ENCODE peak calls at places on chromosome 16, in seven cellular contexts. V is upper lobe of right lung, C is HCT116, B is dorsolateral prefrontal cortex, T is RWPE2, X is A549, N is left ventricle myocardium inferior. E is an unnamed sample.

GRCh38 chr16:27920391-27920891 is 143.1 kb downstream of the GSG1L start:
- DNase-seq in V (no peak), C (peak; percentile 35), B (peak; percentile 29), T (no peak), X (peak; percentile 38), N (no peak), E (no peak)

GRCh38 chr16:6880263-6880662 is 452.4 kb upstream of the RBFOX1 start:
- DNase-seq in V (no peak), C (no peak), B (no peak), T (no peak), X (no peak), N (no peak), E (no peak)

GRCh38 chr16:30786115-30786935 is 680 bp downstream of the ZNF629 start:
- DNase-seq in V (peak; percentile 76), C (no peak), B (no peak), T (peak; percentile 57), X (peak; percentile 68), N (no peak), E (peak; percentile 32)

GRCh38 chr16:4350365-4350786 is 745 bp downstream of the PAM16 start:
- DNase-seq in V (no peak), C (no peak), B (no peak), T (no peak), X (no peak), N (no peak), E (no peak)

GRCh38 chr16:27268376-27269299 is at the start of gene NSMCE1:
- DNase-seq in V (peak; percentile 99), C (peak; percentile 91), B (peak; percentile 97), T (peak; percentile 94), X (peak; percentile 96), N (peak; percentile 99), E (peak; percentile 79)

GRCh38 chr16:997440-998051 is 16.0 kb downstream of the SOX8 start:
- DNase-seq in V (no peak), C (no peak), B (no peak), T (no peak), X (peak; percentile 72), N (peak; percentile 48), E (peak; percentile 5)

GRCh38 chr16:4064950-4065352 is 51.3 kb downstream of the ADCY9 start:
- DNase-seq in V (no peak), C (no peak), B (no peak), T (no peak), X (no peak), N (no peak), E (no peak)

GRCh38 chr16:70772493-70772892 is 28.5 kb downstream of the VAC14 start:
- DNase-seq in V (no peak), C (no peak), B (no peak), T (no peak), X (no peak), N (no peak), E (no peak)

GRCh38 chr16:17417740-17418139 is 53.0 kb downstream of the XYLT1 start:
- DNase-seq in V (no peak), C (no peak), B (no peak), T (no peak), X (no peak), N (no peak), E (no peak)

GRCh38 chr16:49932943-49933342 is 77.0 kb upstream of the ZNF423 start:
- DNase-seq in V (peak; percentile 53), C (no peak), B (no peak), T (no peak), X (no peak), N (peak; percentile 24), E (peak; percentile 1)

GRCh38 chr16:17296412-17296811 is 174.3 kb downstream of the XYLT1 start:
- DNase-seq in V (no peak), C (no peak), B (no peak), T (no peak), X (no peak), N (peak; percentile 37), E (no peak)

GRCh38 chr16:82876951-82877350 is 250.2 kb downstream of the CDH13 start:
- DNase-seq in V (no peak), C (no peak), B (no peak), T (no peak), X (no peak), N (no peak), E (peak; percentile 61)

GRCh38 chr16:89565256-89565505 is 4.7 kb downstream of the RPL13 start:
- DNase-seq in V (no peak), C (no peak), B (no peak), T (peak; percentile 76), X (no peak), N (no peak), E (no peak)

GRCh38 chr16:48318630-48319029 is 66.6 kb downstream of the SIAH1 start:
- DNase-seq in V (no peak), C (no peak), B (no peak), T (no peak), X (no peak), N (no peak), E (no peak)

GRCh38 chr16:8026450-8026849 is 563.9 kb downstream of the TMEM114 start:
- DNase-seq in V (no peak), C (no peak), B (no peak), T (no peak), X (no peak), N (no peak), E (no peak)

GRCh38 chr16:54152362-54153239 is 134.0 kb downstream of the IRX3 start:
- DNase-seq in V (no peak), C (no peak), B (no peak), T (no peak), X (no peak), N (no peak), E (peak; percentile 5)

GRCh38 chr16:83727018-83727417 is 80.8 kb upstream of the HSBP1 start:
- DNase-seq in V (no peak), C (no peak), B (no peak), T (no peak), X (no peak), N (no peak), E (no peak)

GRCh38 chr16:89103156-89103555 is 9.5 kb downstream of the ACSF3 start:
- DNase-seq in V (no peak), C (no peak), B (no peak), T (peak; percentile 42), X (no peak), N (no peak), E (no peak)

GRCh38 chr16:740764-741505 is at the start of gene CIAO3:
- DNase-seq in V (peak; percentile 95), C (peak; percentile 76), B (peak; percentile 73), T (no peak), X (peak; percentile 83), N (peak; percentile 89), E (no peak)

DNA sequence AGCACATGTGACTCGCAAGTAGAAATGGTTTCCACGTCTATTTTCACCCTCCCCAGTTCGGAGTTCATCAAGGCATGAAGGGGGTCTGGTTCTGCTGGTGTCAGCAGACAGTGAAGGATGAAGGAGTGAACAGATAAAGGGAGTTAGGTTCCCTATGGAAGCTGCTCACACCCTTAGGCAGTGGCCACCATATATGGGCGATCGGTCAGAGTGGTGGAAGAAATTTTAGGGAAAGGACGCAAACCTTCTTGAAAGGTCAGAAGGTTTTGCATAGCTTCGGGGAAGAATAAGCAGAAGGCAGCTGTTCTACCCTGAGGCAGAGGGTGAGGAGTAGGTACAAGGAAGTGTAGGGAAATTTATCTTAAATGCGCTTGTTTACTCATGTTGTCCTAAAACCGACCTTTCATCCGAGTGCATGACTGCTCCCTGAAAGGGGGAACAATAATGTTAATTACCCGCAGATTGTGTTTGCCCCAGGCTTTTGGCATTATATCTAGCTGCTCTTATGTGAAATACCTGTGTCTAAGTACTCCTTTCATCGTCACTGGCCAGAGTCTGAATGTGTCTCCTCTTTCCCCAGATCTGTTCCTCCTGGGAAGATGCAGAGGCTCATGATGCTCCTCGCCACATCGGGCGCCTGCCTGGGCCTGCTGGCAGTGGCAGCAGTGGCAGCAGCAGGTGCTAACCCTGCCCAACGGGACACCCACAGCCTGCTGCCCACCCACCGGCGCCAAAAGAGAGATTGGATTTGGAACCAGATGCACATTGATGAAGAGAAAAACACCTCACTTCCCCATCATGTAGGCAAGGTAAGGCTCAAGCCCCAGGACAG is 12.5 kb downstream of the CDH5 start:
- DNase-seq in V (no peak), C (no peak), B (no peak), T (no peak), X (no peak), N (no peak), E (no peak)
- TF ChIP-seq CTCF in V (no peak), C (no peak), B (no peak), T (no peak), X (no peak), N (no peak), E (no peak)

GRCh38 chr16:86186361-86186760 is 287.4 kb downstream of the IRF8 start:
- DNase-seq in V (no peak), C (no peak), B (no peak), T (no peak), X (no peak), N (no peak), E (no peak)

GRCh38 chr16:86180780-86181179 is 281.8 kb downstream of the IRF8 start:
- DNase-seq in V (no peak), C (no peak), B (no peak), T (no peak), X (no peak), N (no peak), E (no peak)

GRCh38 chr16:86180244-86180643 is 281.3 kb downstream of the IRF8 start:
- DNase-seq in V (no peak), C (no peak), B (no peak), T (no peak), X (no peak), N (no peak), E (no peak)

GRCh38 chr16:86185089-86185488 is 286.1 kb downstream of the IRF8 start:
- DNase-seq in V (no peak), C (no peak), B (no peak), T (no peak), X (no peak), N (no peak), E (no peak)

GRCh38 chr16:86181526-86181925 is 282.6 kb downstream of the IRF8 start:
- DNase-seq in V (no peak), C (no peak), B (no peak), T (no peak), X (no peak), N (no peak), E (no peak)
- H3K27ac ChIP-seq in V (no peak overlapping the region), C (no peak overlapping the region), B (no peak overlapping the region), T (no peak overlapping the region), X (no peak overlapping the region), N (no peak overlapping the region), E (no peak overlapping the region)

DNA sequence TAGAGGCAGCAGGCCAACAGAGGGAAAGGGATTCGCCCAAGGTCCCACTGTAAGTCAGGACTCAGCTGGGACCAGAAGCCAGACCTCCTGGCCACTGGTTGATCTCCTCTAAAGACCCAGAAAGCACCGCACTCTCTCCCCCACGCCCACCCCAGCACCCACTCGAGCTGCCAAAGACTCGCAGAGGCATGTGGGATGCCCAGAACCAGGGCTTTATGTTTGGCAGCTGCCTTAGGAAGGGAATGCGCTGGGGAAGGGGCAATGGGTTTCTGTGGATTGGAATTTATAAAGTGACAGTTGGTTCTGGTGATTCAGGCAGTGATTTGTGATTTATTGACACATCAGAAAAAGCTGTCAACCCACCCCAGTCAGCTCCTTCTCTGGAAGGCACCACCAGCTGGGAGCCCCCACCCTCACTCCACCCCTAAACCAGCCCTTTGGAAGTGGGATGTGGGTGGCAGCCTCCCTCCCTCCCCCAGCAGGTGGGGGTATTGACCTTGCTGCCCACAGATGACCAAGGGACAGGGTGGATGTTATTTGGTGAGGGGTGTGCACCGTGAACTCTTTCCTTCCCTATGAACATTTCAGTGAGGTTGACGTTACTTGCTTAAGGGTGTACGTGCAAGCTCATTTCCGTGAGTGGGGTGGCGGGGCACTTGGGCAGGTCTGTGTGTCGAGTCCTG is 76.6 kb upstream of the DNAJA2 start:
- DNase-seq in V (no peak), C (no peak), B (no peak), T (no peak), X (no peak), N (no peak), E (no peak)
- TF ChIP-seq CTCF in V (no peak), C (no peak), B (no peak), T (no peak), X (no peak), N (no peak), E (peak; percentile 22)

GRCh38 chr16:87736003-87736382 is 29.8 kb downstream of the KLHDC4 start:
- DNase-seq in V (no peak), C (no peak), B (no peak), T (no peak), X (no peak), N (no peak), E (no peak)
- H3K27ac ChIP-seq in V (no peak overlapping the region), C (no peak overlapping the region), B (no peak overlapping the region), T (no peak overlapping the region), X (no peak overlapping the region), N (no peak overlapping the region), E (no peak overlapping the region)

E was measured in foreskin keratinocyte.